ENCODE peak calls at places on chromosome 3, in nine cellular contexts. X is stimulated activated CD4-positive, alpha-beta T cell treated with anti-CD3 and anti-CD28 coated beads, Interleukin-1b, Interleukin-23, amount 100 ng/mL, for 48 hours; V is GM23248; B is ELF-1; W is SW480; E is C1 segment of cervical spinal cord; L is natural killer cell treated with Interleukin-12 subunit alpha and Interleukin-12 subunit beta and Interleukin-15 and Interleukin-18, amount 100 ng/mL, for 72 hours; R is stimulated activated CD8-positive, alpha-beta memory T cell treated with anti-CD3 and anti-CD28 coated beads, Interleukin-4, amount 100 ng/mL, for 1 hour; F is GM12865. U is an unnamed sample.

GRCh38 chr3:64354221-64354620 is 129.0 kb upstream of the PRICKLE2 start:
- DNase-seq in X (no peak), V (no peak), B (no peak), W (no peak), E (no peak), L (no peak), R (no peak), F (no peak), U (no peak)

GRCh38 chr3:48716508-48716981 is 476 bp downstream of the IP6K2 start:
- DNase-seq in X (peak; percentile 30), V (peak; percentile 44), B (no peak), W (no peak), E (no peak), L (no peak), R (no peak), F (peak; percentile 58), U (peak; percentile 11)

GRCh38 chr3:126124896-126125295 is 41.0 kb upstream of the SLC41A3 start:
- DNase-seq in X (no peak), V (no peak), B (no peak), W (no peak), E (no peak), L (no peak), R (no peak), F (no peak), U (no peak)

GRCh38 chr3:155302891-155303290 is 9.4 kb upstream of the STRIT1 start:
- DNase-seq in X (no peak), V (no peak), B (no peak), W (no peak), E (no peak), L (no peak), R (no peak), F (no peak), U (no peak)

GRCh38 chr3:170692720-170693119 is 106.8 kb upstream of the SLC7A14 start:
- DNase-seq in X (no peak), V (peak; percentile 33), B (no peak), W (peak; percentile 14), E (no peak), L (no peak), R (no peak), F (no peak), U (no peak)

GRCh38 chr3:157793745-157794144 is 290.5 kb upstream of the VEPH1 start:
- DNase-seq in X (no peak), V (no peak), B (no peak), W (no peak), E (no peak), L (no peak), R (no peak), F (no peak), U (no peak)

GRCh38 chr3:193546129-193546528 is 8.6 kb downstream of the ATP13A4 start:
- DNase-seq in X (no peak), V (no peak), B (no peak), W (no peak), E (no peak), L (no peak), R (no peak), F (no peak), U (no peak)

GRCh38 chr3:195568630-195569029 is 15.1 kb downstream of the APOD start:
- DNase-seq in X (no peak), V (no peak), B (no peak), W (no peak), E (no peak), L (no peak), R (no peak), F (no peak), U (no peak)

GRCh38 chr3:13579089-13579488 is 30.2 kb downstream of the FBLN2 start:
- DNase-seq in X (no peak), V (peak; percentile 94), B (no peak), W (peak; percentile 53), E (no peak), L (no peak), R (no peak), F (no peak), U (no peak)

GRCh38 chr3:153138267-153139210 is 23.5 kb upstream of the RAP2B start:
- DNase-seq in X (peak; percentile 83), V (peak; percentile 95), B (peak; percentile 61), W (peak; percentile 87), E (no peak), L (no peak), R (no peak), F (peak; percentile 86), U (peak; percentile 80)

GRCh38 chr3:62370112-62371031 is 3.0 kb downstream of the FEZF2 start:
- DNase-seq in X (no peak), V (no peak), B (peak; percentile 66), W (no peak), E (no peak), L (no peak), R (no peak), F (no peak), U (no peak)

GRCh38 chr3:30012941-30013543 is 593.4 kb upstream of the TGFBR2 start:
- DNase-seq in X (peak; percentile 36), V (peak; percentile 81), B (peak; percentile 63), W (peak; percentile 74), E (peak; percentile 1), L (no peak), R (no peak), F (peak; percentile 60), U (no peak)

GRCh38 chr3:184800349-184800748 is 11.6 kb upstream of the VPS8 start:
- DNase-seq in X (no peak), V (peak; percentile 24), B (no peak), W (no peak), E (no peak), L (no peak), R (no peak), F (no peak), U (no peak)

GRCh38 chr3:12658593-12659058 is 5.3 kb downstream of the RAF1 start:
- DNase-seq in X (no peak), V (peak; percentile 93), B (no peak), W (no peak), E (no peak), L (no peak), R (no peak), F (no peak), U (no peak)

GRCh38 chr3:102434715-102435114 is at the start of gene ZPLD1:
- DNase-seq in X (no peak), V (no peak), B (no peak), W (no peak), E (no peak), L (no peak), R (no peak), F (no peak), U (no peak)

GRCh38 chr3:111246967-111247760 is 175.5 kb downstream of the NECTIN3 start:
- DNase-seq in X (no peak), V (peak; percentile 90), B (no peak), W (no peak), E (no peak), L (no peak), R (no peak), F (no peak), U (no peak)

GRCh38 chr3:153051427-153052095 is 110.5 kb upstream of the RAP2B start:
- DNase-seq in X (no peak), V (peak; percentile 86), B (peak; percentile 17), W (peak; percentile 22), E (no peak), L (no peak), R (no peak), F (no peak), U (no peak)